ENCODE peak calls at places on chromosomes 13 and 19, in eight cellular contexts. One of them, this sample, is unnamed.

GRCh38 chr19:23002690-23003422 is at the start of gene ZNF728:
- DNase-seq in OCI-LY7: no peak
- DNase-seq in foreskin fibroblast: peak; percentile 1
- DNase-seq in AG09309: no peak
- DNase-seq in epithelial cell of esophagus: no peak
- DNase-seq in fibroblast of pulmonary artery: no peak
- DNase-seq in neural crest cell: no peak
- DNase-seq in tibial artery: peak; percentile 87
- DNase-seq in this sample: peak; percentile 4

GRCh38 chr13:48236528-48237353 is 3.7 kb downstream of the ITM2B start:
- DNase-seq in OCI-LY7: no peak
- DNase-seq in foreskin fibroblast: peak; percentile 20
- DNase-seq in AG09309: no peak
- DNase-seq in epithelial cell of esophagus: peak; percentile 61
- DNase-seq in fibroblast of pulmonary artery: peak; percentile 81
- DNase-seq in neural crest cell: no peak
- DNase-seq in tibial artery: no peak
- DNase-seq in this sample: no peak

GRCh38 chr19:2547033-2547680 is 71.2 kb downstream of the GADD45B start:
- DNase-seq in OCI-LY7: no peak
- DNase-seq in foreskin fibroblast: no peak
- DNase-seq in AG09309: no peak
- DNase-seq in epithelial cell of esophagus: no peak
- DNase-seq in fibroblast of pulmonary artery: no peak
- DNase-seq in neural crest cell: no peak
- DNase-seq in tibial artery: no peak
- DNase-seq in this sample: no peak

GRCh38 chr19:31154021-31154420 is 195.2 kb downstream of the TSHZ3 start:
- DNase-seq in OCI-LY7: no peak
- DNase-seq in foreskin fibroblast: peak; percentile 15
- DNase-seq in AG09309: no peak
- DNase-seq in epithelial cell of esophagus: peak; percentile 96
- DNase-seq in fibroblast of pulmonary artery: peak; percentile 26
- DNase-seq in neural crest cell: no peak
- DNase-seq in tibial artery: no peak
- DNase-seq in this sample: no peak

GRCh38 chr13:20188649-20189553 is 3.8 kb downstream of the GJB2 start:
- DNase-seq in OCI-LY7: peak; percentile 5
- DNase-seq in foreskin fibroblast: no peak
- DNase-seq in AG09309: no peak
- DNase-seq in epithelial cell of esophagus: no peak
- DNase-seq in fibroblast of pulmonary artery: no peak
- DNase-seq in neural crest cell: no peak
- DNase-seq in tibial artery: no peak
- DNase-seq in this sample: peak; percentile 34

GRCh38 chr13:114101831-114102520 is 30.4 kb downstream of the RASA3 start:
- DNase-seq in OCI-LY7: no peak
- DNase-seq in foreskin fibroblast: no peak
- DNase-seq in AG09309: no peak
- DNase-seq in epithelial cell of esophagus: no peak
- DNase-seq in fibroblast of pulmonary artery: no peak
- DNase-seq in neural crest cell: no peak
- DNase-seq in tibial artery: peak; percentile 62
- DNase-seq in this sample: no peak

GRCh38 chr13:97259787-97260641 is 37.9 kb downstream of the MBNL2 start:
- DNase-seq in OCI-LY7: no peak
- DNase-seq in foreskin fibroblast: peak; percentile 76
- DNase-seq in AG09309: no peak
- DNase-seq in epithelial cell of esophagus: peak; percentile 40
- DNase-seq in fibroblast of pulmonary artery: peak; percentile 84
- DNase-seq in neural crest cell: no peak
- DNase-seq in tibial artery: peak; percentile 66
- DNase-seq in this sample: no peak

GRCh38 chr13:106617561-106617960 is 49.6 kb upstream of the ARGLU1 start:
- DNase-seq in OCI-LY7: no peak
- DNase-seq in foreskin fibroblast: peak; percentile 75
- DNase-seq in AG09309: no peak
- DNase-seq in epithelial cell of esophagus: peak; percentile 88
- DNase-seq in fibroblast of pulmonary artery: peak; percentile 74
- DNase-seq in neural crest cell: no peak
- DNase-seq in tibial artery: no peak
- DNase-seq in this sample: no peak

GRCh38 chr19:7257148-7258041 is 36.8 kb downstream of the INSR start:
- DNase-seq in OCI-LY7: no peak
- DNase-seq in foreskin fibroblast: peak; percentile 15
- DNase-seq in AG09309: no peak
- DNase-seq in epithelial cell of esophagus: no peak
- DNase-seq in fibroblast of pulmonary artery: peak; percentile 87
- DNase-seq in neural crest cell: no peak
- DNase-seq in tibial artery: no peak
- DNase-seq in this sample: no peak

GRCh38 chr19:40592170-40592569 is 9.0 kb upstream of the LTBP4 start:
- DNase-seq in OCI-LY7: peak; percentile 79
- DNase-seq in foreskin fibroblast: peak; percentile 67
- DNase-seq in AG09309: no peak
- DNase-seq in epithelial cell of esophagus: peak; percentile 80
- DNase-seq in fibroblast of pulmonary artery: peak; percentile 78
- DNase-seq in neural crest cell: no peak
- DNase-seq in tibial artery: no peak
- DNase-seq in this sample: no peak

GRCh38 chr13:65725001-65725400 is 1505.1 kb downstream of the PCDH9 start:
- DNase-seq in OCI-LY7: no peak
- DNase-seq in foreskin fibroblast: peak; percentile 12
- DNase-seq in AG09309: no peak
- DNase-seq in epithelial cell of esophagus: no peak
- DNase-seq in fibroblast of pulmonary artery: peak; percentile 39
- DNase-seq in neural crest cell: no peak
- DNase-seq in tibial artery: no peak
- DNase-seq in this sample: no peak

GRCh38 chr13:32413284-32413683 is 14.6 kb downstream of the N4BP2L1 start:
- DNase-seq in OCI-LY7: no peak
- DNase-seq in foreskin fibroblast: no peak
- DNase-seq in AG09309: no peak
- DNase-seq in epithelial cell of esophagus: no peak
- DNase-seq in fibroblast of pulmonary artery: no peak
- DNase-seq in neural crest cell: no peak
- DNase-seq in tibial artery: no peak
- DNase-seq in this sample: no peak

GRCh38 chr19:10505583-10506229 is 2.5 kb upstream of the KEAP1 start:
- DNase-seq in OCI-LY7: peak; percentile 81
- DNase-seq in foreskin fibroblast: peak; percentile 80
- DNase-seq in AG09309: no peak
- DNase-seq in epithelial cell of esophagus: peak; percentile 83
- DNase-seq in fibroblast of pulmonary artery: peak; percentile 72
- DNase-seq in neural crest cell: peak; percentile 76
- DNase-seq in tibial artery: peak; percentile 85
- DNase-seq in this sample: peak; percentile 93

GRCh38 chr19:10500247-10500592 is 2.9 kb downstream of the KEAP1 start:
- DNase-seq in OCI-LY7: no peak
- DNase-seq in foreskin fibroblast: no peak
- DNase-seq in AG09309: no peak
- DNase-seq in epithelial cell of esophagus: no peak
- DNase-seq in fibroblast of pulmonary artery: no peak
- DNase-seq in neural crest cell: no peak
- DNase-seq in tibial artery: no peak
- DNase-seq in this sample: no peak

GRCh38 chr19:10501971-10502523 is 1.1 kb downstream of the KEAP1 start:
- DNase-seq in OCI-LY7: peak; percentile 59
- DNase-seq in foreskin fibroblast: peak; percentile 73
- DNase-seq in AG09309: no peak
- DNase-seq in epithelial cell of esophagus: peak; percentile 19
- DNase-seq in fibroblast of pulmonary artery: peak; percentile 45
- DNase-seq in neural crest cell: peak; percentile 23
- DNase-seq in tibial artery: peak; percentile 90
- DNase-seq in this sample: peak; percentile 60

GRCh38 chr19:10502524-10503001 is 593 bp downstream of the KEAP1 start:
- DNase-seq in OCI-LY7: peak; percentile 96
- DNase-seq in foreskin fibroblast: peak; percentile 97
- DNase-seq in AG09309: peak; percentile 41
- DNase-seq in epithelial cell of esophagus: peak; percentile 87
- DNase-seq in fibroblast of pulmonary artery: peak; percentile 90
- DNase-seq in neural crest cell: peak; percentile 90
- DNase-seq in tibial artery: peak; percentile 97
- DNase-seq in this sample: peak; percentile 94

DNA sequence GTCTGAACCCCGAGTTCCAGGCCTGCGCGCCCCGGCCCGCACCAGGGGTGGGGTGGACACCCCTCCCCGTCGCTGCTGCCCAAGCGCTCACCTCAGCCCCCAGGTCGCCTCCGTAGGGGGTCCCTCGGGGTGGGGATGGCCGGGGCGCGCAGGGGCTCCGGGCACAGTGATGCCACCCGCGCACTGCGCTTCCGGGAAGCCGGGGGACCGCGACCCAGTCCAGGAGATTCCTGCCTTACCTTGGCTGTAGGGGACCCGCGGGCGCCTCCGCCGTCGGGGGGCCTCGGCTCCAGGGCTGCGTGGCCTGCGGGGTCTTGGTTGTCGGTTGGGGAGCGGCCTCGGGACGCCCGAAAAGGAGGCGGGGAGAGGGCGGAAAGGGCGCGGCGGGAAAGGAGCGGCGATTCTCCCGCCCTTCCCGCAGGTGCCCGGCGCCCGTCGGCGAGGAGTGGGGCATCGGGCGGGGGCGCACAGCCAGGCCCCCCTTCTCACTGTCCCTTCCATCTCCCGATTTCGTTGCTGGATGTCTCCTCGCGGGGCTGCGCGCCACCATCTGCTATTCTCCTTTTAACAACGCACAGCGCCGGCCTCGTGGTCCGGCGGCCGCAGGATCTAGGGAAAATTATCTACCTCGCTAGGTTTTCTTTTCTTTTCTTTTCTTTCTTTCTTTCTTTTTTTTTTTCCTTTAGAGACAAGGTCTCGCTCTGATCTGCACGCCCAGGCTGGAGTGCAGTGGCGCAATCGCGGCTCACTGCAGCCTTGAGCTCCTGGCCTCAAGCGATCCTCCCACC is at the start of gene KEAP1:
- DNase-seq in OCI-LY7: peak; percentile 59
- DNase-seq in foreskin fibroblast: peak; percentile 61
- DNase-seq in AG09309: no peak
- DNase-seq in epithelial cell of esophagus: peak; percentile 22
- DNase-seq in fibroblast of pulmonary artery: peak; percentile 28
- DNase-seq in neural crest cell: peak; percentile 41
- DNase-seq in tibial artery: peak; percentile 72
- DNase-seq in this sample: peak; percentile 48
- TF ChIP-seq CTCF in OCI-LY7: peak; percentile 23
- TF ChIP-seq CTCF in foreskin fibroblast: no peak
- TF ChIP-seq CTCF in AG09309: no peak
- TF ChIP-seq CTCF in epithelial cell of esophagus: no peak
- TF ChIP-seq CTCF in fibroblast of pulmonary artery: no peak
- TF ChIP-seq CTCF in neural crest cell: no peak
- TF ChIP-seq CTCF in tibial artery: no peak
- TF ChIP-seq CTCF in this sample: no peak

GRCh38 chr19:39413903-39414608 is 1.6 kb downstream of the PLEKHG2 start:
- DNase-seq in OCI-LY7: no peak
- DNase-seq in foreskin fibroblast: peak; percentile 62
- DNase-seq in AG09309: no peak
- DNase-seq in epithelial cell of esophagus: no peak
- DNase-seq in fibroblast of pulmonary artery: no peak
- DNase-seq in neural crest cell: no peak
- DNase-seq in tibial artery: peak; percentile 78
- DNase-seq in this sample: no peak
- TF ChIP-seq CTCF in OCI-LY7: peak; percentile 57
- TF ChIP-seq CTCF in foreskin fibroblast: peak; percentile 20
- TF ChIP-seq CTCF in AG09309: peak; percentile 43
- TF ChIP-seq CTCF in epithelial cell of esophagus: no peak
- TF ChIP-seq CTCF in fibroblast of pulmonary artery: no peak
- TF ChIP-seq CTCF in neural crest cell: no peak
- TF ChIP-seq CTCF in tibial artery: no peak
- TF ChIP-seq CTCF in this sample: no peak

DNA sequence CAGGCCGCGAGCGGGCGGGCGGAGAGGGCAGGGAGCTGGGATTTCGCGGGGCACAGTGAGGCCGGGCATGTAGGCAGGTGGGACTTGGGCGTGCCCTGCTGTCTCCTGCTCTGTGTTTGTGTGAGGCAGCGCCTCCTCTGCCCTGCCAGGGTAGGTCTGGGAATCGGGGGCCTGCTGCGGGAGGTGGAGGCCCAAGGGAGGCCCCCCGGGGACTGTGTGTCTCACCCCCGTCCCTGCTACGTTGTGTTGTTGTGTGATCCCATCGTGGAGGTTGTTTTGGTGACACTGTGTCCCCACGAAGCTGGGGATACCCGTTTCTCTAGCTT is 957 bp downstream of the FXYD1 start:
- DNase-seq in OCI-LY7: no peak
- DNase-seq in foreskin fibroblast: no peak
- DNase-seq in AG09309: no peak
- DNase-seq in epithelial cell of esophagus: no peak
- DNase-seq in fibroblast of pulmonary artery: no peak
- DNase-seq in neural crest cell: no peak
- DNase-seq in tibial artery: no peak
- DNase-seq in this sample: no peak
- TF ChIP-seq CTCF in OCI-LY7: no peak
- TF ChIP-seq CTCF in foreskin fibroblast: no peak
- TF ChIP-seq CTCF in AG09309: no peak
- TF ChIP-seq CTCF in epithelial cell of esophagus: no peak
- TF ChIP-seq CTCF in fibroblast of pulmonary artery: no peak
- TF ChIP-seq CTCF in neural crest cell: no peak
- TF ChIP-seq CTCF in tibial artery: peak; percentile 12
- TF ChIP-seq CTCF in this sample: no peak

GRCh38 chr13:34941835-34942731 is at the start of gene NBEA:
- DNase-seq in OCI-LY7: peak; percentile 81
- DNase-seq in foreskin fibroblast: peak; percentile 88
- DNase-seq in AG09309: peak; percentile 11
- DNase-seq in epithelial cell of esophagus: peak; percentile 22
- DNase-seq in fibroblast of pulmonary artery: peak; percentile 56
- DNase-seq in neural crest cell: peak; percentile 76
- DNase-seq in tibial artery: peak; percentile 78
- DNase-seq in this sample: peak; percentile 72
- TF ChIP-seq CTCF in OCI-LY7: no peak
- TF ChIP-seq CTCF in foreskin fibroblast: no peak
- TF ChIP-seq CTCF in AG09309: no peak
- TF ChIP-seq CTCF in epithelial cell of esophagus: no peak
- TF ChIP-seq CTCF in fibroblast of pulmonary artery: no peak
- TF ChIP-seq CTCF in neural crest cell: peak; percentile 33
- TF ChIP-seq CTCF in tibial artery: peak; percentile 44
- TF ChIP-seq CTCF in this sample: no peak

GRCh38 chr13:33606692-33607091 is 211.3 kb upstream of the RFC3 start:
- DNase-seq in OCI-LY7: no peak
- DNase-seq in foreskin fibroblast: peak; percentile 43
- DNase-seq in AG09309: no peak
- DNase-seq in epithelial cell of esophagus: peak; percentile 13
- DNase-seq in fibroblast of pulmonary artery: peak; percentile 31
- DNase-seq in neural crest cell: peak; percentile 18
- DNase-seq in tibial artery: no peak
- DNase-seq in this sample: no peak
- TF ChIP-seq CTCF in OCI-LY7: no peak
- TF ChIP-seq CTCF in foreskin fibroblast: peak; percentile 4
- TF ChIP-seq CTCF in AG09309: peak; percentile 21
- TF ChIP-seq CTCF in epithelial cell of esophagus: no peak
- TF ChIP-seq CTCF in fibroblast of pulmonary artery: no peak
- TF ChIP-seq CTCF in neural crest cell: peak; percentile 29
- TF ChIP-seq CTCF in tibial artery: no peak
- TF ChIP-seq CTCF in this sample: no peak

This sample was measured in activated CD8-positive, alpha-beta T cell treated with anti-CD3 and anti-CD28 coated beads for 36 hours.